ENCODE peak calls at places on chromosomes 16 and 17, in five cellular contexts. One of them, this sample, is unnamed. For H3K36me3, the result is how much of the 10 kb centered on the place peaks cover.

GRCh38 chr17:21283482-21284318 is 811 bp upstream of the MAP2K3 start:
- DNase-seq in cardiac muscle cell: no peak
- DNase-seq in neural progenitor cell: peak
- DNase-seq in lung: no peak
- DNase-seq in right atrium auricular region: no peak
- DNase-seq in this sample: no peak

GRCh38 chr17:13761221-13761620 is 159.5 kb upstream of the HS3ST3A1 start:
- DNase-seq in right atrium auricular region: no peak
- DNase-seq in lung: no peak
- DNase-seq in neural progenitor cell: no peak
- DNase-seq in cardiac muscle cell: no peak
- DNase-seq in this sample: no peak

GRCh38 chr17:75238684-75239191 is 22.7 kb downstream of the GGA3 start:
- DNase-seq in neural progenitor cell: peak
- DNase-seq in cardiac muscle cell: peak
- DNase-seq in right atrium auricular region: no peak
- DNase-seq in lung: peak
- DNase-seq in this sample: no peak

GRCh38 chr17:65547253-65547670 is 14.2 kb downstream of the AXIN2 start:
- DNase-seq in lung: no peak
- DNase-seq in neural progenitor cell: no peak
- DNase-seq in cardiac muscle cell: no peak
- DNase-seq in right atrium auricular region: no peak
- DNase-seq in this sample: no peak

GRCh38 chr17:79848370-79848766 is 9.1 kb upstream of the CBX4 start:
- DNase-seq in right atrium auricular region: no peak
- DNase-seq in lung: no peak
- DNase-seq in cardiac muscle cell: no peak
- DNase-seq in neural progenitor cell: no peak
- DNase-seq in this sample: no peak

GRCh38 chr17:83185023-83186002 is 105.9 kb downstream of the METRNL start:
- DNase-seq in cardiac muscle cell: no peak
- DNase-seq in lung: peak
- DNase-seq in neural progenitor cell: no peak
- DNase-seq in right atrium auricular region: peak
- DNase-seq in this sample: no peak

GRCh38 chr16:4800290-4801041 is 2.0 kb downstream of the ROGDI start:
- DNase-seq in right atrium auricular region: no peak
- DNase-seq in lung: peak
- DNase-seq in neural progenitor cell: no peak
- DNase-seq in cardiac muscle cell: no peak
- DNase-seq in this sample: no peak

GRCh38 chr17:27442702-27443101 is 13.5 kb upstream of the KSR1 start:
- DNase-seq in cardiac muscle cell: no peak
- DNase-seq in neural progenitor cell: no peak
- DNase-seq in right atrium auricular region: no peak
- DNase-seq in lung: no peak
- DNase-seq in this sample: no peak

GRCh38 chr17:48478224-48479013 is 48.4 kb upstream of the SKAP1 start:
- DNase-seq in lung: no peak
- DNase-seq in cardiac muscle cell: no peak
- DNase-seq in right atrium auricular region: no peak
- DNase-seq in neural progenitor cell: no peak
- DNase-seq in this sample: no peak

GRCh38 chr17:82876602-82877391 is 37.0 kb upstream of the ZNF750 start:
- DNase-seq in lung: peak
- DNase-seq in cardiac muscle cell: peak
- DNase-seq in neural progenitor cell: peak
- DNase-seq in right atrium auricular region: peak
- DNase-seq in this sample: no peak

GRCh38 chr17:79174905-79175856 is 100.6 kb downstream of the ENGASE start:
- DNase-seq in cardiac muscle cell: no peak
- DNase-seq in right atrium auricular region: no peak
- DNase-seq in neural progenitor cell: no peak
- DNase-seq in lung: no peak
- DNase-seq in this sample: no peak

GRCh38 chr17:1956134-1956533 is 69.0 kb downstream of the RTN4RL1 start:
- DNase-seq in cardiac muscle cell: no peak
- DNase-seq in right atrium auricular region: no peak
- DNase-seq in lung: no peak
- DNase-seq in neural progenitor cell: no peak
- DNase-seq in this sample: no peak

GRCh38 chr16:81385031-81385756 is 59.4 kb upstream of the CMIP start:
- DNase-seq in right atrium auricular region: no peak
- DNase-seq in cardiac muscle cell: no peak
- DNase-seq in neural progenitor cell: no peak
- DNase-seq in lung: no peak
- DNase-seq in this sample: no peak

GRCh38 chr16:67191995-67192681 is at the start of gene E2F4:
- DNase-seq in neural progenitor cell: peak
- DNase-seq in cardiac muscle cell: peak
- DNase-seq in right atrium auricular region: peak
- DNase-seq in lung: peak
- DNase-seq in this sample: peak

GRCh38 chr16:2529061-2529931 is 1.9 kb downstream of the CEMP1 start:
- DNase-seq in lung: no peak
- DNase-seq in cardiac muscle cell: no peak
- DNase-seq in right atrium auricular region: no peak
- DNase-seq in neural progenitor cell: no peak
- DNase-seq in this sample: no peak

GRCh38 chr17:37610971-37611370 is 1.8 kb upstream of the SYNRG start:
- DNase-seq in lung: no peak
- DNase-seq in neural progenitor cell: peak
- DNase-seq in right atrium auricular region: no peak
- DNase-seq in cardiac muscle cell: no peak
- DNase-seq in this sample: no peak

GRCh38 chr17:14318109-14318905 is 17.4 kb downstream of the HS3ST3B1 start:
- DNase-seq in cardiac muscle cell: no peak
- DNase-seq in right atrium auricular region: peak
- DNase-seq in neural progenitor cell: no peak
- DNase-seq in lung: no peak
- DNase-seq in this sample: no peak

GRCh38 chr16:83878838-83879237 is 20.1 kb upstream of the MLYCD start:
- DNase-seq in cardiac muscle cell: peak
- DNase-seq in right atrium auricular region: no peak
- DNase-seq in lung: no peak
- DNase-seq in neural progenitor cell: peak
- DNase-seq in this sample: no peak

GRCh38 chr17:79627184-79627765 is 16.4 kb upstream of the RBFOX3 start:
- DNase-seq in lung: no peak
- DNase-seq in right atrium auricular region: no peak
- DNase-seq in cardiac muscle cell: no peak
- DNase-seq in neural progenitor cell: no peak
- DNase-seq in this sample: no peak

GRCh38 chr17:74309902-74310301 is 16.1 kb upstream of the KIF19 start:
- DNase-seq in neural progenitor cell: no peak
- DNase-seq in cardiac muscle cell: no peak
- DNase-seq in right atrium auricular region: no peak
- DNase-seq in lung: no peak
- DNase-seq in this sample: no peak

GRCh38 chr17:48427598-48427997 is 2.4 kb downstream of the SKAP1 start:
- DNase-seq in cardiac muscle cell: no peak
- DNase-seq in right atrium auricular region: no peak
- DNase-seq in neural progenitor cell: no peak
- DNase-seq in lung: no peak
- DNase-seq in this sample: no peak

GRCh38 chr17:78705071-78705470 is 77.0 kb downstream of the CYTH1 start:
- DNase-seq in right atrium auricular region: no peak
- DNase-seq in cardiac muscle cell: no peak
- DNase-seq in neural progenitor cell: no peak
- DNase-seq in lung: no peak
- DNase-seq in this sample: no peak

GRCh38 chr16:47475786-47476185 is 14.7 kb downstream of the PHKB start:
- DNase-seq in right atrium auricular region: no peak
- DNase-seq in neural progenitor cell: no peak
- DNase-seq in cardiac muscle cell: no peak
- DNase-seq in lung: no peak
- DNase-seq in this sample: no peak

GRCh38 chr17:412211-413015 is 59.8 kb upstream of the RPH3AL start:
- DNase-seq in neural progenitor cell: peak
- DNase-seq in lung: peak
- DNase-seq in cardiac muscle cell: peak
- DNase-seq in right atrium auricular region: no peak
- DNase-seq in this sample: no peak

GRCh38 chr16:2977440-2977839 is 2.8 kb downstream of the PKMYT1 start:
- DNase-seq in neural progenitor cell: no peak
- DNase-seq in right atrium auricular region: no peak
- DNase-seq in lung: peak
- DNase-seq in cardiac muscle cell: no peak
- DNase-seq in this sample: no peak

GRCh38 chr17:4331614-4332013 is 34.9 kb downstream of the UBE2G1 start:
- DNase-seq in cardiac muscle cell: peak
- DNase-seq in right atrium auricular region: no peak
- DNase-seq in neural progenitor cell: peak
- DNase-seq in lung: no peak
- DNase-seq in this sample: no peak

GRCh38 chr17:4334776-4335175 is 31.7 kb downstream of the UBE2G1 start:
- DNase-seq in right atrium auricular region: no peak
- DNase-seq in cardiac muscle cell: no peak
- DNase-seq in lung: no peak
- DNase-seq in neural progenitor cell: no peak
- DNase-seq in this sample: no peak

GRCh38 chr17:4333041-4333440 is 33.4 kb downstream of the UBE2G1 start:
- DNase-seq in lung: no peak
- DNase-seq in neural progenitor cell: no peak
- DNase-seq in right atrium auricular region: no peak
- DNase-seq in cardiac muscle cell: no peak
- DNase-seq in this sample: no peak

GRCh38 chr17:4334332-4334731 is 32.1 kb downstream of the UBE2G1 start:
- DNase-seq in neural progenitor cell: no peak
- DNase-seq in right atrium auricular region: no peak
- DNase-seq in cardiac muscle cell: no peak
- DNase-seq in lung: no peak
- DNase-seq in this sample: no peak

DNA sequence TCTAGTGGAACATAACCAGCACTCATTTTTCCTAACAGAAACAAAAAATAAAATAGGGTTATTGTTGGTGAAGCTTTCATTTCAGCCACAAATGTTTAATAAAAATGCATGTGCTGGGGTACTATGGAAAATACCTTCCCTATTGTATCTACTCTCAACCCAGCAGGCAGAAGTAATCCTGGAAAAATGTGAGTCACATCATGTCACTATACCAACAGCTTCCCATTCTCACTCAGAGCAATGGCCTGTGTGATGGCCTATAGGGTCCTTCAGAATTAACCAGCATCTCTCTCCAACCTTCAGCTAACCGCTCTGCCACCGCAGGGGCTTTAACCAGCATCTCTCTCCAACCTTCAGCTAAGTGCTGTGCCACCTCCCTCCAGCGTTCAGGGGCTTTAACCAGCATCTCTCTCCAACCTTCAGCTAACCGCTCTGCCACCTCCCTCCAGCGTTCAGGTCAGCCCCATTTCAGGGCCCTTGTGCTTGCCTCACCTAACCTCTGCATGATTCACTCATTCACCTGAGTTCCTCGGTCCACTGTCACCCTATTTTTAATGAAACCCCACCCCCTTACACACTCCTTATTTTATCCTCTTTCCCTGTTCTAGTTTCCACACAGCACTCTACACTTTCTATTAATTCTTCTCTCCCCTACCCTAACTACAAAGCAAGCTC is 34.0 kb downstream of the UBE2G1 start:
- DNase-seq in right atrium auricular region: no peak
- DNase-seq in lung: no peak
- DNase-seq in cardiac muscle cell: no peak
- DNase-seq in neural progenitor cell: peak
- DNase-seq in this sample: no peak
- H3K36me3 ChIP-seq in right atrium auricular region: under half
- H3K36me3 ChIP-seq in lung: under half
- H3K36me3 ChIP-seq in cardiac muscle cell: under half
- H3K36me3 ChIP-seq in neural progenitor cell: under half
- H3K36me3 ChIP-seq in this sample: under half

DNA sequence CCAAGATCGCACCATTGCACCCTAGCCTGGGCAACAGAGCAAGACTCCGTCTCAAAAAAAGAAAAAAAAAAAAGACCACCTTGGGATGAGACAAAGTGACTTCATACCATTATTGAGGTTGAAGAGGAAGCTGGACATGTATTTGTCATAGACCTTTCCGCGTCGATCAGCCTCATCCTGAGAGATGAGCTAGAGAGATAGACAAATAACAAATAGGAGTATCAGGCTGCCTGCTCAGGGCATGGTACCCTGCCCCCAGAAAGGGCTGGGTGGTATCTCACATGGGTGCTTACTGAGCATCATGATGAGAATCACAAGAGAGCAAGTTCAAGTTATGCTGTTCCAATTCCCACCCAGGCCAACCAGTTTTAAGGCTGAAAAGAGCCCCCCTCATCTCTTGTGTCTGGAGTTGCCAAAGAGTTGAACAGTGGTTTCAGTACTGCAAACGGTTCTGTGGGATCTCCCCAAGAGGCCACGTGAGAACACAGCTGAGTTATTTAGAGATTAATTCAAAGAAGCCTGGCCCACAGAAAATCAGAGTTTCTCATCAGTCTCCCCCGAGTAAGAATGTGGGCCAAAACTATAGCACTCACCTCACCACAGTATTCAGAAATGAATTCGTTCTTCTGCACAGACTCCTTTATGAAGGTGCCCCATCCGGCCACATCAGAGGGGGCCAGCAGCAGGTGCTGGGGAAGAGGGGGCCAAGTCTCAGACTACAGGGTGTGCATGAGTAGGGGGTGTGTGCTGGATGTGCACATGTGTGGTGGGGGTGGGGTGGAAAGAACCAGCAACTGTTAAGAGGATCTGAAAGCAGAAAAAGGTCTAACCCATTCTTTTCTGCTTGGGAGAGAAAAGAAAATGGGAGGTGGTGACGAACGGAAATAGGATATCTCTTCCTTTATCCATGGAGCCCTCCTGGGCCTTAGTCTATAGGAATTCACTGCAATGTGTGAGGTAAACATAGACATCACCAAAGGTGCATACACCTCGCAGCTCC is 22.5 kb downstream of the CNTNAP1 start:
- DNase-seq in neural progenitor cell: no peak
- DNase-seq in right atrium auricular region: no peak
- DNase-seq in cardiac muscle cell: no peak
- DNase-seq in lung: no peak
- DNase-seq in this sample: no peak
- H3K36me3 ChIP-seq in neural progenitor cell: under half
- H3K36me3 ChIP-seq in right atrium auricular region: half or more
- H3K36me3 ChIP-seq in cardiac muscle cell: under half
- H3K36me3 ChIP-seq in lung: half or more
- H3K36me3 ChIP-seq in this sample: half or more

DNA sequence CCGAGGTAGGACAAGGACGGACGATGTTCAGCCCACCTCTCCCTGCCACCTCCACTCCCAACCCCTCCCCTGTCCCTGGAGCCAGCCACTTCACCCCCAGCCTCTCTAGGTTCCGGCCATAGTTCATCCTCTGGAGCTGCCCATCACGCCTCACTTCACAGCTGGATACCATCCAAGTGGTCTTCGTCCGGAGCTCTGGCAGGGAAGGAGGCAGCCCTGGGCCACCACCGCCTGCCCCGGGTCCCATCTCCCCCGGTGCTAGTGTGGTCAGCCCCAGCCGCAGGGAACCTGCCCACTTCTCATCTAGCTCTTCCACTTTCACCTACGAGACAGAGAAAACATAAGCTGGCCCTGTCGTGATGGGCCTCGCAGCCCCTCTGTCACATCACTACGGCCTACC is 6.3 kb upstream of the GPS2 start:
- DNase-seq in cardiac muscle cell: no peak
- DNase-seq in neural progenitor cell: no peak
- DNase-seq in lung: no peak
- DNase-seq in right atrium auricular region: no peak
- DNase-seq in this sample: no peak
- H3K36me3 ChIP-seq in cardiac muscle cell: half or more
- H3K36me3 ChIP-seq in neural progenitor cell: under half
- H3K36me3 ChIP-seq in lung: half or more
- H3K36me3 ChIP-seq in right atrium auricular region: half or more
- H3K36me3 ChIP-seq in this sample: half or more

GRCh38 chr16:30085247-30085646 is 6.5 kb downstream of the TBX6 start:
- DNase-seq in neural progenitor cell: no peak
- DNase-seq in lung: no peak
- DNase-seq in right atrium auricular region: no peak
- DNase-seq in cardiac muscle cell: no peak
- DNase-seq in this sample: no peak
- H3K36me3 ChIP-seq in neural progenitor cell: under half
- H3K36me3 ChIP-seq in lung: half or more
- H3K36me3 ChIP-seq in right atrium auricular region: half or more
- H3K36me3 ChIP-seq in cardiac muscle cell: under half
- H3K36me3 ChIP-seq in this sample: under half

This sample was measured in thoracic aorta.